ENCODE peak calls at places on chromosomes 3 and 15, in seven cellular contexts. I is GM03348; P is naive thymus-derived CD8-positive, alpha-beta T cell; V is NCI-H774; W is KG1; D is left ventricle myocardium superior; Z is posterior cingulate gyrus. N is an unnamed sample.

GRCh38 chr3:24943961-24944360 is 449.3 kb upstream of the THRB start:
- DNase-seq in I (no peak), P (no peak), V (no peak), W (no peak), D (no peak), Z (no peak), N (no peak)

GRCh38 chr3:111301238-111301798 is 229.7 kb downstream of the NECTIN3 start:
- DNase-seq in I (no peak), P (no peak), V (no peak), W (no peak), D (no peak), Z (no peak), N (no peak)

GRCh38 chr3:24286405-24286804 is 208.2 kb downstream of the THRB start:
- DNase-seq in I (no peak), P (no peak), V (no peak), W (no peak), D (no peak), Z (no peak), N (no peak)

GRCh38 chr15:45704329-45705249 is 69.8 kb downstream of the SQOR start:
- DNase-seq in I (peak), P (peak), V (no peak), W (no peak), D (peak), Z (no peak), N (no peak)

GRCh38 chr15:28900892-28901586 is 15.3 kb downstream of the APBA2 start:
- DNase-seq in I (no peak), P (no peak), V (no peak), W (no peak), D (no peak), Z (peak), N (no peak)

GRCh38 chr15:49163678-49164077 is 6.4 kb upstream of the GALK2 start:
- DNase-seq in I (no peak), P (no peak), V (no peak), W (no peak), D (no peak), Z (no peak), N (no peak)

GRCh38 chr15:78037779-78038305 is 39.7 kb downstream of the TBC1D2B start:
- DNase-seq in I (no peak), P (no peak), V (no peak), W (no peak), D (no peak), Z (no peak), N (no peak)

GRCh38 chr15:64067564-64068030 is 21.3 kb upstream of the DAPK2 start:
- DNase-seq in I (peak), P (peak), V (peak), W (peak), D (no peak), Z (peak), N (peak)

GRCh38 chr3:66449411-66449931 is 51.4 kb downstream of the LRIG1 start:
- DNase-seq in I (no peak), P (no peak), V (no peak), W (no peak), D (peak), Z (no peak), N (no peak)

GRCh38 chr3:152968388-152969024 is 133.6 kb downstream of the P2RY1 start:
- DNase-seq in I (peak), P (no peak), V (no peak), W (no peak), D (no peak), Z (no peak), N (no peak)

N was measured in CD4-positive, alpha-beta T cell.